ENCODE peak calls at places on chromosome 1, in eight cellular contexts. Y is HFF-Myc, I is NCI-H1092 treated with DMSO at 0.1 percent for 48 hours, P is HT1080, E is fibroblast of lung, Q is GF-D8, L is WTC11, D is GM12864. O is an unnamed sample.

GRCh38 chr1:201322653-201323510 is 39.6 kb downstream of the PKP1 start:
- DNase-seq in Y (no peak), I (no peak), P (no peak), E (no peak), Q (no peak), L (no peak), D (no peak), O (no peak)

GRCh38 chr1:20719871-20720620 is 2.2 kb upstream of the KIF17 start:
- DNase-seq in Y (no peak), I (no peak), P (no peak), E (no peak), Q (no peak), L (no peak), D (no peak), O (no peak)

GRCh38 chr1:70231474-70231873 is 10.3 kb downstream of the SRSF11 start:
- DNase-seq in Y (no peak), I (no peak), P (no peak), E (no peak), Q (no peak), L (no peak), D (no peak), O (no peak)

GRCh38 chr1:50972766-50973165 is 2.7 kb downstream of the CDKN2C start:
- DNase-seq in Y (no peak), I (peak), P (peak), E (no peak), Q (peak), L (no peak), D (no peak), O (no peak)

GRCh38 chr1:229342902-229343587 is at the start of gene CCSAP:
- DNase-seq in Y (no peak), I (no peak), P (peak), E (peak), Q (peak), L (peak), D (no peak), O (peak)

GRCh38 chr1:53324728-53325297 is 3.1 kb downstream of the LRP8 start:
- DNase-seq in Y (no peak), I (no peak), P (no peak), E (peak), Q (no peak), L (no peak), D (no peak), O (no peak)

GRCh38 chr1:211633523-211633843 is 41.9 kb downstream of the NEK2 start:
- DNase-seq in Y (no peak), I (no peak), P (no peak), E (no peak), Q (no peak), L (no peak), D (no peak), O (no peak)

GRCh38 chr1:156860639-156861423 is at the start of gene NTRK1:
- DNase-seq in Y (no peak), I (peak), P (peak), E (peak), Q (no peak), L (peak), D (no peak), O (no peak)

GRCh38 chr1:147781056-147781471 is 20.7 kb upstream of the GJA5 start:
- DNase-seq in Y (no peak), I (no peak), P (peak), E (peak), Q (no peak), L (no peak), D (no peak), O (peak)

GRCh38 chr1:40309374-40310128 is 7.5 kb downstream of the COL9A2 start:
- DNase-seq in Y (no peak), I (no peak), P (no peak), E (peak), Q (no peak), L (no peak), D (no peak), O (peak)

GRCh38 chr1:204102029-204102611 is 29.2 kb downstream of the SOX13 start:
- DNase-seq in Y (no peak), I (peak), P (no peak), E (no peak), Q (no peak), L (no peak), D (no peak), O (no peak)

GRCh38 chr1:6358144-6358624 is 35.4 kb downstream of the ACOT7 start:
- DNase-seq in Y (no peak), I (no peak), P (peak), E (peak), Q (peak), L (no peak), D (no peak), O (no peak)

GRCh38 chr1:79353224-79353623 is 346.7 kb upstream of the ADGRL4 start:
- DNase-seq in Y (peak), I (peak), P (peak), E (peak), Q (no peak), L (no peak), D (no peak), O (no peak)

GRCh38 chr1:113745425-113745824 is 13.9 kb downstream of the PHTF1 start:
- DNase-seq in Y (no peak), I (no peak), P (no peak), E (no peak), Q (no peak), L (no peak), D (no peak), O (no peak)

O was measured in neuronal stem cell.